ENCODE peak calls at places on chromosome 20, in four cellular contexts. T is memory B cell, S is NCI-H69, Q is HFF-Myc. U is an unnamed sample.

GRCh38 chr20:44174996-44175766 is 11.8 kb downstream of the JPH2 start:
- DNase-seq in Q (no peak), S (no peak), T (no peak), U (no peak)

GRCh38 chr20:9203081-9203447 is 134.2 kb downstream of the PLCB4 start:
- DNase-seq in Q (no peak), S (peak), T (no peak), U (no peak)

GRCh38 chr20:8635048-8635572 is 433.8 kb upstream of the PLCB4 start:
- DNase-seq in S (peak), T (no peak), Q (no peak), U (no peak)

GRCh38 chr20:36528875-36529425 is 12.4 kb upstream of the MYL9 start:
- DNase-seq in T (no peak), S (no peak), Q (no peak), U (no peak)

GRCh38 chr20:51660741-51661608 is 107.2 kb downstream of the ATP9A start:
- DNase-seq in S (no peak), T (no peak), Q (peak), U (no peak)

GRCh38 chr20:41307021-41307420 is 10.5 kb downstream of the ZHX3 start:
- DNase-seq in T (no peak), Q (no peak), S (no peak), U (no peak)

GRCh38 chr20:57793421-57793820 is 83.6 kb upstream of the PMEPA1 start:
- DNase-seq in S (no peak), T (no peak), Q (no peak), U (no peak)

GRCh38 chr20:38833154-38833856 is 27.8 kb downstream of the PPP1R16B start:
- DNase-seq in T (no peak), S (no peak), Q (no peak), U (no peak)

GRCh38 chr20:58097943-58098342 is 130.5 kb downstream of the ANKRD60 start:
- DNase-seq in Q (no peak), T (no peak), S (no peak), U (no peak)

GRCh38 chr20:35120012-35120701 is 27.0 kb downstream of the EDEM2 start:
- DNase-seq in S (no peak), Q (no peak), T (no peak), U (no peak)

GRCh38 chr20:1448081-1448627 is 18.5 kb downstream of the NSFL1C start:
- DNase-seq in T (no peak), S (no peak), Q (no peak), U (no peak)

GRCh38 chr20:750801-751200 is 17.5 kb downstream of the SLC52A3 start:
- DNase-seq in Q (no peak), S (no peak), T (no peak), U (no peak)

GRCh38 chr20:51221791-51222408 is 199.0 kb upstream of the KCNG1 start:
- DNase-seq in T (no peak), Q (no peak), S (peak), U (no peak)

GRCh38 chr20:6882911-6883310 is 115.4 kb downstream of the BMP2 start:
- DNase-seq in Q (peak), S (peak), T (no peak), U (no peak)

GRCh38 chr20:50980071-50980681 is 21.6 kb downstream of the MOCS3 start:
- DNase-seq in S (no peak), T (no peak), Q (peak), U (no peak)

GRCh38 chr20:12970372-12970821 is 38.4 kb upstream of the SPTLC3 start:
- DNase-seq in Q (peak), T (no peak), S (peak), U (no peak)

GRCh38 chr20:50958733-50959542 is at the start of gene MOCS3:
- DNase-seq in S (peak), Q (peak), T (no peak), U (peak)

GRCh38 chr20:9439806-9440205 is 74.6 kb upstream of the LAMP5 start:
- DNase-seq in Q (no peak), T (no peak), S (no peak), U (no peak)

GRCh38 chr20:62366370-62367135 is 559 bp downstream of the LAMA5 start:
- DNase-seq in T (peak), Q (no peak), S (peak), U (no peak)

GRCh38 chr20:54219751-54220426 is 12.0 kb downstream of the PFDN4 start:
- DNase-seq in Q (no peak), T (no peak), S (peak), U (no peak)

GRCh38 chr20:63411898-63412631 is 50.9 kb upstream of the CHRNA4 start:
- DNase-seq in T (no peak), Q (no peak), S (no peak), U (no peak)